ENCODE peak calls at places on chromosome X, in eight cellular contexts. F is stimulated activated naive CD8-positive, alpha-beta T cell treated with anti-CD3 and anti-CD28 coated beads, Interleukin-15, Interleukin-2, amounts not matched to agents 100 U/mL and 50 U/mL, for 24 hours; I is mesenchymal stem cell; B is lower leg skin; U is HFFc6; E is PC-9; M is upper lobe of right lung; G is skeletal muscle cell. X is an unnamed sample.
A peak's percentile ranks its signal among the peaks of the same experiment; 100 is the strongest.

GRCh38 chrX:74160816-74161215 is 143.2 kb upstream of the ZCCHC13 start:
- DNase-seq in F (no peak), M (no peak), E (no peak), U (no peak), I (no peak), G (no peak), B (no peak), X (no peak)

GRCh38 chrX:130793966-130794365 is 109.0 kb downstream of the ENOX2 start:
- DNase-seq in B (no peak), E (peak; percentile 56), F (no peak), U (no peak), G (no peak), I (no peak), M (no peak), X (no peak)

GRCh38 chrX:143781103-143781502 is 60.6 kb upstream of the SPANXN2 start:
- DNase-seq in F (no peak), G (peak; percentile 23), E (no peak), M (no peak), U (no peak), B (no peak), I (peak; percentile 71), X (peak; percentile 29)

GRCh38 chrX:45771560-45772340 is 571.1 kb upstream of the DIPK2B start:
- DNase-seq in U (peak; percentile 58), I (peak; percentile 90), M (peak; percentile 67), G (peak; percentile 36), B (no peak), F (peak; percentile 59), E (peak; percentile 54), X (no peak)

GRCh38 chrX:17377047-17377692 is 2.2 kb downstream of the NHS start:
- DNase-seq in E (peak; percentile 74), M (peak; percentile 63), B (no peak), F (peak; percentile 30), G (no peak), U (no peak), I (no peak), X (peak; percentile 26)

GRCh38 chrX:30713061-30713525 is 59.9 kb downstream of the GK start:
- DNase-seq in F (peak; percentile 49), E (no peak), M (no peak), G (peak; percentile 25), B (no peak), I (peak; percentile 61), U (peak; percentile 55), X (no peak)

GRCh38 chrX:80511969-80512760 is 91.9 kb downstream of the TENT5D start:
- DNase-seq in M (no peak), F (no peak), B (no peak), I (peak; percentile 22), U (no peak), G (no peak), E (no peak), X (no peak)

GRCh38 chrX:143634373-143634685 is 1.6 kb downstream of the SLITRK4 start:
- DNase-seq in B (no peak), U (no peak), I (peak; percentile 10), G (no peak), F (no peak), E (no peak), M (peak; percentile 54), X (no peak)

GRCh38 chrX:129925305-129926092 is 19.5 kb downstream of the UTP14A start:
- DNase-seq in F (peak; percentile 65), E (peak; percentile 64), I (peak; percentile 79), U (peak; percentile 66), B (no peak), G (peak; percentile 37), M (peak; percentile 64), X (no peak)

GRCh38 chrX:101229155-101229554 is 9.6 kb downstream of the DRP2 start:
- DNase-seq in B (no peak), U (peak; percentile 64), E (no peak), M (no peak), I (peak; percentile 64), G (peak; percentile 78), F (no peak), X (no peak)

GRCh38 chrX:107673933-107674479 is 45.7 kb downstream of the PRPS1 start:
- DNase-seq in F (peak; percentile 88), U (no peak), B (peak; percentile 97), G (peak; percentile 93), E (peak; percentile 32), M (peak; percentile 91), I (peak; percentile 95), X (no peak)

GRCh38 chrX:67426946-67427345 is 116.9 kb upstream of the AR start:
- DNase-seq in F (no peak), B (no peak), E (no peak), M (no peak), I (no peak), G (no peak), U (no peak), X (no peak)

GRCh38 chrX:68292471-68292870 is 140.8 kb downstream of the OPHN1 start:
- DNase-seq in B (no peak), G (no peak), M (no peak), F (no peak), I (no peak), E (peak; percentile 46), U (peak; percentile 20), X (no peak)

GRCh38 chrX:1420371-1420770 is 28.5 kb upstream of the SLC25A6 start:
- DNase-seq in F (no peak), G (no peak), I (no peak), U (no peak), B (no peak), E (no peak), M (peak; percentile 63), X (no peak)

X was measured in T1000.